ENCODE peak calls at places on chromosomes 12 and 14, in five cellular contexts. B, G, E, L and C are unnamed samples.

GRCh38 chr12:105831372-105831771 is 307.4 kb downstream of the NUAK1 start:
- DNase-seq in L (no peak), G (no peak), B (no peak), E (no peak), C (no peak)

GRCh38 chr14:80996049-80996901 is 40.9 kb downstream of the TSHR start:
- DNase-seq in L (no peak), E (peak), G (no peak), B (peak), C (no peak)

GRCh38 chr14:105150368-105151111 is 18.0 kb downstream of the JAG2 start:
- DNase-seq in G (no peak), B (no peak), L (no peak), E (no peak), C (no peak)

GRCh38 chr14:63676615-63677014 is 34.9 kb upstream of the WDR89 start:
- DNase-seq in E (no peak), L (no peak), B (no peak), G (no peak), C (no peak)

GRCh38 chr14:103782376-103782775 is 65.0 kb downstream of the PPP1R13B start:
- DNase-seq in E (no peak), L (no peak), B (no peak), G (no peak), C (no peak)

GRCh38 chr12:92912672-92913071 is 16.4 kb downstream of the EEA1 start:
- DNase-seq in B (no peak), G (no peak), L (no peak), E (no peak), C (no peak)

GRCh38 chr12:9674226-9674590 is 4.7 kb downstream of the CLEC2D start:
- DNase-seq in B (no peak), L (no peak), E (peak), G (no peak), C (no peak)

GRCh38 chr12:24709201-24709600 is 239.7 kb downstream of the BCAT1 start:
- DNase-seq in G (no peak), L (no peak), E (peak), B (peak), C (no peak)

GRCh38 chr12:131103614-131104463 is 150.1 kb downstream of the ADGRD1 start:
- DNase-seq in L (peak), E (no peak), B (no peak), G (peak), C (no peak)

GRCh38 chr12:49825971-49826421 is 2.2 kb downstream of the NCKAP5L start:
- DNase-seq in B (peak), E (no peak), L (no peak), G (no peak), C (no peak)

GRCh38 chr14:35666429-35667043 is 132.6 kb downstream of the INSM2 start:
- DNase-seq in L (no peak), B (no peak), G (no peak), E (no peak), C (no peak)

DNA sequence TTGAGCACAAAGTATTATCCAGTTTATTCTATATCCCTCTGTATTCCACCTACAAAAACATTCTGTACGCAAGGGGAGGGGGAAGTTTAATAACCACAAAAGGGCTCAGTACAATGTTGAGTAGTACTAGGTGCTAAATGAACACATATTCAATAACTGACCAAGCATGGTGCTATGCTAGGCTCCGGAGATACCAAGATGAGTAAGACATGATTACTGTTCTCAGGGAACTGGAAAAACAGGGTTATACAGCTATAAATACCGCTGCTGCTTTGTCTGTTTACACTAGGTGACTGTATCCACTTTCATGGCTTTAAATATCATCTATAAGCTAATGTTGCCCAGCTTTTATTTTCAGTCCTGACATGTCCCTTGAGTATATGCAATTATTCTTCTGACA is 135.8 kb downstream of the INSM2 start:
- DNase-seq in G (no peak), B (peak), L (no peak), E (no peak), C (no peak)
- TF ChIP-seq CTCF in G (no peak), B (no peak), L (no peak), E (no peak), C (no peak)

GRCh38 chr12:55729592-55730446 is 1.0 kb upstream of the CD63 start:
- DNase-seq in B (peak), L (peak), E (peak), G (peak), C (peak)
- TF ChIP-seq CTCF in B (no peak), L (no peak), E (no peak), G (no peak), C (no peak)

GRCh38 chr14:25908707-25909106 is 689.1 kb downstream of the NOVA1 start:
- DNase-seq in E (no peak), G (no peak), B (no peak), L (no peak), C (no peak)

GRCh38 chr14:25909361-25909760 is 688.5 kb downstream of the NOVA1 start:
- DNase-seq in E (peak), G (no peak), B (no peak), L (no peak), C (no peak)

DNA sequence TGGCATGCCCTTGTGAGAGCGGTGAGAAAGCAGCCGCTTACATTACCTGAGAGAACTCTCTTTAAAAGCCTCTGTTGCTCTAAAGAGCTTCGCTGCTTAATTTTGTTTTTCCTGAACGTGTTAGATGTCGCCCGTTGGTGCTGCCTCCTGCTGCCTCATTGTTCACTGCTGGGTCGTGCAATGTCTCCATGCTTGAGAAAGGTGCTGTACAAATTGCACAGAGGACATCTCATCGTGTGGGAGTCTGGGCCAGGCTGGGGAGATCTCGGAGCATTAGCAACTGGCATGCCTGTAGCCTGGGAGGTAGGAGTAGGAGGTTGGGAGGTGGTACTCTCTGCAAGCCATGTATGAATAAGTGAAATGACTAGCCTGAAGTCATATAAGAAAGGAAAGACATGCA is 686.0 kb downstream of the NOVA1 start:
- DNase-seq in G (no peak), E (no peak), L (no peak), B (no peak), C (no peak)
- TF ChIP-seq CTCF in G (no peak), E (no peak), L (no peak), B (no peak), C (no peak)

DNA sequence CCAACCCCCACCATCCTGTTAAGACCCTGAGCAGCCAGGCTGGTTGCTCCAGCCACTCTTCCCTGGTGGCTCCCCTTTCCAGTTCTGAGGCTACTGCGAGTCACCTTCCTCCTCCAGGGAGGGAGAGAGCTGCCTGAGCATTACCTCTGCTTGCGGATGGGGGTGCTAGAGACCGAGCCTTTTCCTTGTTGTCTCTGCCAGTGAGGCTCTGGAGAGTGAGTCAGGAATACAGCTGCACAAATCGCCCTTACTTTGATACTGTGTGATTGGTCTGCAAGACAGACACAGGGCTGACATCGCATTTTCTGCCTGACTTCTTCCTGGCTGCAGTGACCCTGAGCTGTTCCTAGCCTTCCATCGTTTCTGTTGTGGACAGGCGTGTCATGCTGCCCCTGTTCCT is 94.3 kb downstream of the SLC25A47 start:
- DNase-seq in G (no peak), L (peak), E (peak), B (peak), C (peak)
- TF ChIP-seq CTCF in G (peak), L (no peak), E (peak), B (peak), C (peak)

DNA sequence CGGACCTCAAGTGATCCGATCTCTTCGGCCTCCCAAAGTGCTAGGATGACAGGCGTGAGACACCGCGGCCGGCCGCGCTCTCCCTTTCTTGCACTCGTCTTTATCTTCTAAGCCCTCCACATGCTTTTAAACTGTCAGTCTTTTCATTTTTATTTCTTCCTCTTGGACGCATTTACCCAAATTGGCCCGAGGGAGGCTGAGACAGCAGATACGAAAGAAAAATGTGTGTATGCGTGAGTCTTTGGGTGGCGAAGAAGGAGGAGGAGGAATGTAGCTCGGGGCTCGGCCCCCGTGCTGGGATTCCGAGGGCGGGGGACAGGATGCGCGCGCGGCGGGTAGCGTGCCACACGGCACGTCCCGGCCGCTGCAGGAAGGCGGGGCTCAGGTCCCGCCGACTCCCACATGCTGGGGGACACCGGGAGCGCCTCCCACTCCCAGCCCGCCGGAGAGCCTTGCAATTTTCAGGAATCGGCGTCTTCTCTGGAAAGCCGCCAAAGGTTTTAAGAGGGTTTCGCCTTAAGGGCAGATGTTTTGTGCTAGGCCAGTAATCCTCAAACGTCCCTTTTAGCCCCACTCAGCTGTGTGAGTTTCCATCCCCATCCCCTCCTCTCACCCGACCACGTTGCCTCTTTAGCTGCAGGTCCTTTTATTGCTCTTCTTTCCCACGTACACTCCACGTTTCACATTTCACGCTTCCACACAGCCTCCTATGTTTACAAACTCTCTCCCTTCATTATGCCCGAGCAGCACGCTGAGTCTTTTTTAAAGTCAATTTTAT is 34.7 kb upstream of the SLC2A3 start:
- DNase-seq in B (peak), G (peak), L (peak), E (peak), C (peak)
- TF ChIP-seq CTCF in B (peak), G (peak), L (no peak), E (no peak), C (no peak)

GRCh38 chr14:70718383-70719123 is 76.8 kb downstream of the TTC9 start:
- DNase-seq in E (peak), G (no peak), L (no peak), B (no peak), C (no peak)
- TF ChIP-seq CTCF in E (no peak), G (no peak), L (no peak), B (no peak), C (no peak)